ENCODE peak calls at places on chromosomes 13 and 19, in six cellular contexts. K is IMR-90, A is brain microvascular endothelial cell, C is AG10803, R is suprapubic skin, O is astrocyte of the spinal cord. I is an unnamed sample.

GRCh38 chr13:114328595-114328994 is 14.3 kb downstream of the CHAMP1 start:
- DNase-seq in K (no peak), A (no peak), C (no peak), R (no peak), O (no peak), I (no peak)

GRCh38 chr13:113663934-113664333 is 3.1 kb upstream of the GRK1 start:
- DNase-seq in K (no peak), A (no peak), C (no peak), R (peak), O (no peak), I (no peak)

GRCh38 chr19:31160346-31160926 is 188.8 kb downstream of the TSHZ3 start:
- DNase-seq in K (peak), A (peak), C (peak), R (no peak), O (peak), I (no peak)

GRCh38 chr19:29783627-29784190 is 28.1 kb upstream of the CCNE1 start:
- DNase-seq in K (no peak), A (no peak), C (no peak), R (no peak), O (no peak), I (no peak)

GRCh38 chr13:109111141-109111540 is 481.7 kb downstream of the MYO16 start:
- DNase-seq in K (no peak), A (no peak), C (no peak), R (no peak), O (no peak), I (no peak)

GRCh38 chr13:57631607-57632275 is at the start of gene PCDH17:
- DNase-seq in K (no peak), A (peak), C (peak), R (no peak), O (peak), I (no peak)

GRCh38 chr19:30590596-30591229 is 218.5 kb downstream of the ZNF536 start:
- DNase-seq in K (no peak), A (no peak), C (peak), R (no peak), O (no peak), I (no peak)

GRCh38 chr13:51148223-51148951 is 37.3 kb upstream of the C13orf42 start:
- DNase-seq in K (no peak), A (no peak), C (no peak), R (no peak), O (peak), I (no peak)

GRCh38 chr13:48236528-48237353 is 3.7 kb downstream of the ITM2B start:
- DNase-seq in K (no peak), A (no peak), C (peak), R (no peak), O (no peak), I (no peak)

GRCh38 chr13:112972258-112972657 is 3.2 kb downstream of the MCF2L start:
- DNase-seq in K (no peak), A (no peak), C (no peak), R (no peak), O (no peak), I (no peak)

GRCh38 chr13:40315416-40316064 is 350.9 kb downstream of the FOXO1 start:
- DNase-seq in K (no peak), A (no peak), C (no peak), R (no peak), O (no peak), I (peak)

GRCh38 chr13:29771247-29771646 is 79.2 kb downstream of the UBL3 start:
- DNase-seq in K (peak), A (no peak), C (peak), R (no peak), O (peak), I (peak)

GRCh38 chr19:44345969-44346368 is 10.5 kb downstream of the ZNF112 start:
- DNase-seq in K (no peak), A (no peak), C (no peak), R (no peak), O (no peak), I (no peak)

GRCh38 chr13:63541336-63541735 is 2125.7 kb upstream of the PCDH20 start:
- DNase-seq in K (no peak), A (no peak), C (no peak), R (no peak), O (no peak), I (no peak)

GRCh38 chr13:50393641-50394040 is 378.4 kb downstream of the KCNRG start:
- DNase-seq in K (peak), A (peak), C (no peak), R (no peak), O (peak), I (no peak)

GRCh38 chr13:33261426-33262068 is 24.0 kb downstream of the STARD13 start:
- DNase-seq in K (peak), A (no peak), C (no peak), R (no peak), O (no peak), I (no peak)

GRCh38 chr13:111259058-111259457 is 61.4 kb upstream of the TEX29 start:
- DNase-seq in K (no peak), A (no peak), C (no peak), R (no peak), O (no peak), I (no peak)

GRCh38 chr13:59603646-59604045 is 560.1 kb downstream of the DIAPH3 start:
- DNase-seq in K (no peak), A (no peak), C (no peak), R (no peak), O (no peak), I (no peak)

GRCh38 chr19:2865334-2866221 is 1.6 kb upstream of the ZNF556 start:
- DNase-seq in K (no peak), A (no peak), C (no peak), R (no peak), O (no peak), I (no peak)

GRCh38 chr19:2625434-2625833 is 77.1 kb downstream of the GNG7 start:
- DNase-seq in K (no peak), A (no peak), C (no peak), R (no peak), O (no peak), I (no peak)

GRCh38 chr19:48405850-48406249 is 12.4 kb downstream of the GRIN2D start:
- DNase-seq in K (peak), A (no peak), C (no peak), R (no peak), O (no peak), I (peak)

GRCh38 chr13:23715762-23716235 is 145.6 kb downstream of the TNFRSF19 start:
- DNase-seq in K (no peak), A (no peak), C (no peak), R (no peak), O (no peak), I (peak)

GRCh38 chr13:44951184-44951583 is 38.1 kb downstream of the NUFIP1 start:
- DNase-seq in K (peak), A (no peak), C (peak), R (no peak), O (no peak), I (no peak)

GRCh38 chr19:58304748-58305064 is 471 bp upstream of the ERVK3-1 start:
- DNase-seq in K (no peak), A (no peak), C (no peak), R (no peak), O (no peak), I (no peak)

GRCh38 chr19:35715981-35716734 is 1.6 kb upstream of the KMT2B start:
- DNase-seq in K (peak), A (peak), C (peak), R (no peak), O (no peak), I (no peak)

GRCh38 chr13:48242677-48243076 is 9.7 kb downstream of the ITM2B start:
- DNase-seq in K (no peak), A (no peak), C (no peak), R (no peak), O (no peak), I (no peak)

GRCh38 chr19:13102666-13103584 is at the start of gene LYL1:
- DNase-seq in K (no peak), A (no peak), C (no peak), R (no peak), O (no peak), I (peak)

GRCh38 chr19:5145521-5146511 is 176.9 kb downstream of the KDM4B start:
- DNase-seq in K (no peak), A (no peak), C (no peak), R (no peak), O (no peak), I (no peak)

GRCh38 chr13:31749929-31750328 is 10.6 kb downstream of the RXFP2 start:
- DNase-seq in K (peak), A (peak), C (peak), R (no peak), O (peak), I (no peak)

GRCh38 chr13:41416276-41416675 is 41.1 kb upstream of the RGCC start:
- DNase-seq in K (peak), A (no peak), C (peak), R (no peak), O (no peak), I (no peak)

GRCh38 chr19:36973021-36973843 is 57.1 kb downstream of the ZNF568 start:
- DNase-seq in K (peak), A (peak), C (peak), R (peak), O (peak), I (peak)

GRCh38 chr13:110405597-110406450 is 98.7 kb downstream of the COL4A2 start:
- DNase-seq in K (peak), A (no peak), C (peak), R (no peak), O (peak), I (no peak)

GRCh38 chr19:35911790-35912189 is 3.7 kb upstream of the TYROBP start:
- DNase-seq in K (peak), A (no peak), C (no peak), R (no peak), O (no peak), I (no peak)

GRCh38 chr13:35530147-35530546 is 53.7 kb upstream of the MAB21L1 start:
- DNase-seq in K (no peak), A (no peak), C (no peak), R (no peak), O (no peak), I (peak)

GRCh38 chr19:19615086-19615485 is 3.4 kb downstream of the PBX4 start:
- DNase-seq in K (peak), A (no peak), C (peak), R (no peak), O (no peak), I (no peak)

GRCh38 chr19:13935765-13936486 is 2.3 kb downstream of the PODNL1 start:
- DNase-seq in K (no peak), A (no peak), C (no peak), R (no peak), O (peak), I (no peak)

DNA sequence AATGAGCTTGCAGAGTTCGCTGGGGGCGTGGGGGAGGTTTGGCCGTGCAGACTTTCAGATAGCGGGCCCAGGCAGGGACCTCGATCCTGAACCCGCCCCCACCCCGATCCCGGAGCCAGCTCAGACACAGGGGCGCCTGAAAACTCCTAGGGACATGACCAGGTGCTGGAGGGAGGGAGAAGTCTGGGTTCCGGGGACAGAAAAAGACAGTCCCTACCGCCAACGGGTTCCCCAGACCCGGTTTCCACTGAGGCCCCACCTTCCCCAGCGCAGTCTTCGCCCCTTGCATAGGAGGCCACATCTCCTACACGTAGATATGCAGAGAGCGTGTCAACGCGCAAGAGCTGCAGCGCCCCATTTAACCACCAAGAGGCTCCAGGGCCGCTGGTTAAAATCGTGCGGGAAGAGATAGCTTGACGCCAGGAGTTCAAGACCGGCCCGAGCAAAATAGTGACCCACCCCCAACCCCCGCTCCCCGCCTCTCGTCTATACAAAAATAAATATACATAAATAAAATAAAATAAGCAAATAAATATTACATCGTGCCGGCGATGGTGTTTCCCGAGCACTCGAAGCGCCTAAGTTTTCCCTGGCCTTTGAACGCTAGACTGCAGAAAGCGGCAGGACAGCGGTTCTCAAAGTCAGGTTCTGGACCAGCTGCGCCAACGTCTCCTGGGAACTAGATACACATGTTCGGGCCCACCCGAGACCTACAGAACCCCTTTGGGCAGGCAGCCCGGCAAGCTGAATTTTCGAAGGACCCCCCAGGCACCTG is 8.3 kb downstream of the CCDC8 start:
- DNase-seq in K (no peak), A (peak), C (no peak), R (no peak), O (no peak), I (no peak)
- H3K4me3 ChIP-seq in K (no peak), A (peak), C (no peak), R (peak), O (no peak), I (no peak)

GRCh38 chr19:50658438-50659317 is 9.4 kb downstream of the C19orf81 start:
- DNase-seq in K (peak), A (peak), C (peak), R (no peak), O (peak), I (no peak)

GRCh38 chr19:50654882-50655281 is 5.6 kb downstream of the C19orf81 start:
- DNase-seq in K (no peak), A (no peak), C (no peak), R (no peak), O (no peak), I (no peak)

GRCh38 chr19:50657672-50658437 is 8.6 kb downstream of the C19orf81 start:
- DNase-seq in K (peak), A (peak), C (peak), R (peak), O (peak), I (peak)

GRCh38 chr19:50659318-50660082 is 10.3 kb downstream of the C19orf81 start:
- DNase-seq in K (no peak), A (no peak), C (no peak), R (no peak), O (no peak), I (no peak)

DNA sequence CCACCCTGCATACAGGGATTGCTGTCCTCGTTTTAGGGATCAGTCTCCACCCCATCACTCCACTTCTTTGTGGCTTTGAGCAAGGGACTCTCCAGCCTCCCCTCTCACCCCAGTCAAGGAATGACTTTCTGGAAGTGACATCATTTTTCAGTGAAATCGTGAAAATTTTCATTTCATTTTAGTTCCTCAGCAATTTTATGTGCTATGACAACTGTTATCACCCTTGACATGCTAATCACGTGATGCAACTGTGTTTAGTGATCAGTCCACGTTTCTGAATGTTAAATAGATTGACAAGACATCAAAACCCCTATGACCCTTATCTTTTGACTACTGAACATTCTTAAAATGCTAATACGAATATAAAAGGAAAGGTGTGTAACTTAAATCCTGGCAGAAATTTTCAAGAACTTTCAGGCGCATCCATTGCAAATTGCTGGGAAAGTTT is 8.0 kb downstream of the C19orf81 start:
- DNase-seq in K (no peak), A (no peak), C (no peak), R (no peak), O (no peak), I (no peak)
- H3K4me3 ChIP-seq in K (no peak), A (no peak), C (no peak), R (peak), O (no peak), I (no peak)

GRCh38 chr19:15631817-15632216 is 8.9 kb upstream of the CYP4F3 start:
- DNase-seq in K (no peak), A (no peak), C (no peak), R (no peak), O (no peak), I (peak)

GRCh38 chr19:15633122-15633521 is 7.6 kb upstream of the CYP4F3 start:
- DNase-seq in K (no peak), A (no peak), C (no peak), R (no peak), O (no peak), I (no peak)

GRCh38 chr19:15623711-15624318 is 8.8 kb downstream of the CYP4F8 start:
- DNase-seq in K (no peak), A (no peak), C (no peak), R (no peak), O (no peak), I (no peak)

GRCh38 chr19:15629003-15629880 is 11.5 kb upstream of the CYP4F3 start:
- DNase-seq in K (peak), A (peak), C (peak), R (peak), O (peak), I (peak)

DNA sequence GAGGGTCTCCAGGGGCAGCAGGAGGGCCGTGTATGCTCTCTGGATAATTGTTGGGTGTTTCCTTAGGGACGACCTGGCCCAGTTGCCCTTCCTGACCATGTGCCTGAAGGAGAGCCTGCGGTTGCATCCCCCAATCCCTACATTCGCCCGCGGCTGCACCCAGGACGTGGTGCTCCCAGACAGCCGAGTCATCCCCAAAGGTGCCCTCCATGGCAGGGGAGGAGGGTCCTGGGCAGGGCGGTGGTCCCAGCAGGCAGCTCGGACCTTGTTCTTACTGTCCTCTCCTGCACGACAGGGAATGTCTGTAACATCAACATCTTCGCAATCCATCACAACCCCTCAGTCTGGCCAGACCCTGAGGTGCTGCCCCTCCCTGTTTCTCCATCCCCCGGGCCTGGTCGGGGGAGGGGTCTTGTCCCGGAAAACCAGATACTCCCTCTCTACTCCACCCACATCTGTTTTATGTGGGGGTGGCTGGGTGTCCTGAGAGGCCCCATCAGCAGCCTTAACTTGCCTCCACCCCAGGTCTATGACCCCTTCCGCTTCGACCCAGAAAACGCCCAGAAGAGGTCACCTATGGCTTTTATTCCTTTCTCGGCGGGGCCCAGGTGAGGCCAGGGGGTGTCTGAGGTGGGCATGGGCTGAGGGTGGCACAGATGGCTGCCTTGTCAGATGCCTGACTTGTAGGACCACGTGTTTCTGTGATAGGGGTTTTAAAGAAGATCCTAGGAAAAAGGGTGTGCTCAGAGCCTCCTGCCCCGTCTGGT is 12.3 kb upstream of the CYP4F3 start:
- DNase-seq in K (no peak), A (no peak), C (no peak), R (no peak), O (no peak), I (no peak)
- H3K4me3 ChIP-seq in K (no peak), A (no peak), C (no peak), R (no peak), O (no peak), I (no peak)

GRCh38 chr19:55086730-55087541 is 11.3 kb downstream of the EPS8L1 start:
- DNase-seq in K (peak), A (peak), C (peak), R (peak), O (peak), I (peak)

GRCh38 chr19:55088543-55089265 is 13.0 kb downstream of the EPS8L1 start:
- DNase-seq in K (peak), A (peak), C (peak), R (peak), O (peak), I (peak)

GRCh38 chr19:55085923-55086715 is 10.4 kb downstream of the EPS8L1 start:
- DNase-seq in K (no peak), A (no peak), C (no peak), R (peak), O (no peak), I (no peak)

GRCh38 chr19:55088021-55088451 is 12.4 kb downstream of the EPS8L1 start:
- DNase-seq in K (no peak), A (no peak), C (no peak), R (peak), O (no peak), I (no peak)

DNA sequence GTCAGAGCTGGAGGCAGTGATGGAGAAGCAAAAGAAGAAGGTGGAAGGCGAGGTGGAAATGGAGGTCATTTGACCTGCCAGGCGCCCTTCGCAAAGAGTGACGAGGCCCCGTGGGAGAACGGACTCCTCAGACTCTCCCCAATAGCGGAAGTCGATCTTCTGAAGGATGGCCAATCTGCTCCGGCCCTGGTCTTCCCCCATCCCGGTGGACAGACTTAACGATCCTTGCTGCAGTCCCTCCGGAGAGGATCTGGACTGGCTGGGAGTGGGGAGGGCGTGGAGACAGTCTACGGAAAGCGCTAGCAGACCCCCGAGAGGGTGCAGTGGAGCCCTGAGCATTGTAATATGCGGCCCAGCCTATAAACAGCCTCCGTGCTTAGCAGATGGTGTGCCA is 11.9 kb downstream of the EPS8L1 start:
- DNase-seq in K (peak), A (no peak), C (peak), R (peak), O (peak), I (no peak)
- H3K4me3 ChIP-seq in K (peak), A (peak), C (peak), R (peak), O (peak), I (no peak)